ENCODE peak calls at places on chromosomes 1 and 21, in six cellular contexts. Q, S, N, B, F and T are unnamed samples.
A peak's percentile ranks its signal among the peaks of the same experiment; 100 is the strongest.

GRCh38 chr1:52032785-52033131 is 852 bp downstream of the KTI12 start:
- DNase-seq in Q (no peak), S (peak; percentile 34), N (peak; percentile 30), B (peak; percentile 27), F (peak; percentile 15), T (peak; percentile 65)

GRCh38 chr1:17197696-17198095 is 7.2 kb upstream of the PADI1 start:
- DNase-seq in Q (peak; percentile 59), S (no peak), N (no peak), B (no peak), F (no peak), T (no peak)

GRCh38 chr21:30684506-30684905 is 34.1 kb downstream of the KRTAP21-3 start:
- DNase-seq in Q (no peak), S (no peak), N (no peak), B (no peak), F (no peak), T (no peak)

GRCh38 chr1:31055953-31056352 is 9.6 kb downstream of the PUM1 start:
- DNase-seq in Q (no peak), S (no peak), N (no peak), B (no peak), F (no peak), T (no peak)

GRCh38 chr1:162147760-162148159 is 78.3 kb downstream of the NOS1AP start:
- DNase-seq in Q (no peak), S (no peak), N (no peak), B (no peak), F (no peak), T (no peak)

GRCh38 chr1:210787800-210788199 is 346.1 kb downstream of the KCNH1 start:
- DNase-seq in Q (no peak), S (no peak), N (no peak), B (no peak), F (no peak), T (no peak)

GRCh38 chr1:15207829-15208429 is 39.1 kb upstream of the FHAD1 start:
- DNase-seq in Q (no peak), S (peak; percentile 58), N (no peak), B (no peak), F (no peak), T (no peak)

GRCh38 chr1:77347646-77348045 is 65.8 kb downstream of the AK5 start:
- DNase-seq in Q (no peak), S (no peak), N (no peak), B (no peak), F (no peak), T (peak; percentile 75)

GRCh38 chr1:85581802-85582686 is 1.5 kb downstream of the CCN1 start:
- DNase-seq in Q (no peak), S (peak; percentile 78), N (no peak), B (no peak), F (no peak), T (peak; percentile 52)

GRCh38 chr1:21607549-21608529 is 61.3 kb downstream of the RAP1GAP start:
- DNase-seq in Q (no peak), S (peak; percentile 28), N (peak; percentile 95), B (peak; percentile 83), F (no peak), T (no peak)

GRCh38 chr1:235888119-235888643 is 21.5 kb upstream of the LYST start:
- DNase-seq in Q (no peak), S (no peak), N (no peak), B (no peak), F (no peak), T (no peak)

GRCh38 chr1:164914208-164914607 is 355.2 kb downstream of the PBX1 start:
- DNase-seq in Q (no peak), S (no peak), N (peak; percentile 16), B (no peak), F (no peak), T (no peak)

GRCh38 chr1:31574749-31575372 is 1.5 kb upstream of the TINAGL1 start:
- DNase-seq in Q (no peak), S (no peak), N (peak; percentile 8), B (no peak), F (no peak), T (no peak)

GRCh38 chr1:9996624-9997582 is at the start of gene RBP7:
- DNase-seq in Q (no peak), S (peak; percentile 3), N (no peak), B (peak; percentile 37), F (no peak), T (peak; percentile 8)

GRCh38 chr1:2414297-2414958 is 2.1 kb upstream of the PEX10 start:
- DNase-seq in Q (peak; percentile 90), S (peak; percentile 74), N (peak; percentile 77), B (peak; percentile 77), F (peak; percentile 40), T (peak; percentile 47)

GRCh38 chr1:201517631-201518030 is 10.7 kb upstream of the CSRP1 start:
- DNase-seq in Q (no peak), S (peak; percentile 89), N (peak; percentile 65), B (no peak), F (no peak), T (no peak)

GRCh38 chr1:29210278-29211085 is 20.3 kb downstream of the MECR start:
- DNase-seq in Q (no peak), S (no peak), N (no peak), B (no peak), F (no peak), T (no peak)

GRCh38 chr1:29576510-29576909 is 340.2 kb downstream of the PTPRU start:
- DNase-seq in Q (no peak), S (no peak), N (no peak), B (no peak), F (no peak), T (no peak)

GRCh38 chr1:82893712-82894111 is 1093.0 kb downstream of the ADGRL2 start:
- DNase-seq in Q (no peak), S (no peak), N (no peak), B (no peak), F (no peak), T (no peak)